ENCODE peak calls at places on chromosomes 12 and 14, in five cellular contexts. W is HFFc6, K is posterior vena cava, Z is activated T-cell treated with anti-CD3 and anti-CD28 coated beads for 1 hour, G is SK-N-SH. M is an unnamed sample.

GRCh38 chr14:70882771-70883492 is 24.3 kb upstream of the PCNX1 start:
- DNase-seq in W (peak; percentile 66), K (no peak), Z (no peak), G (no peak), M (no peak)

GRCh38 chr14:92348154-92348553 is 25.2 kb downstream of the SLC24A4 start:
- DNase-seq in W (no peak), K (no peak), Z (no peak), G (no peak), M (no peak)

GRCh38 chr14:104424406-104425072 is 155.0 kb upstream of the C14orf180 start:
- DNase-seq in W (no peak), K (no peak), Z (no peak), G (peak; percentile 88), M (no peak)

GRCh38 chr14:95211721-95212504 is 54.6 kb upstream of the DICER1 start:
- DNase-seq in W (no peak), K (no peak), Z (no peak), G (no peak), M (no peak)

GRCh38 chr14:95341564-95341963 is 21.9 kb upstream of the CLMN start:
- DNase-seq in W (no peak), K (no peak), Z (no peak), G (no peak), M (no peak)

GRCh38 chr12:132277961-132278360 is 51.4 kb downstream of the GALNT9 start:
- DNase-seq in W (no peak), K (no peak), Z (no peak), G (no peak), M (no peak)

GRCh38 chr14:47899685-47900084 is 224.3 kb upstream of the MDGA2 start:
- DNase-seq in W (no peak), K (no peak), Z (no peak), G (no peak), M (no peak)

GRCh38 chr12:25840678-25841077 is 117.8 kb upstream of the RASSF8 start:
- DNase-seq in W (no peak), K (no peak), Z (no peak), G (no peak), M (no peak)

GRCh38 chr12:81992461-81992860 is 233.3 kb upstream of the PPFIA2 start:
- DNase-seq in W (no peak), K (no peak), Z (no peak), G (peak; percentile 13), M (no peak)

GRCh38 chr14:69693145-69693544 is 73.8 kb upstream of the SRSF5 start:
- DNase-seq in W (no peak), K (peak; percentile 55), Z (no peak), G (no peak), M (no peak)

GRCh38 chr12:2023365-2023764 is 19.1 kb upstream of the DCP1B start:
- DNase-seq in W (no peak), K (no peak), Z (no peak), G (no peak), M (no peak)

GRCh38 chr14:64706552-64707193 is 2.4 kb downstream of the PLEKHG3 start:
- DNase-seq in W (no peak), K (no peak), Z (no peak), G (peak; percentile 67), M (no peak)

GRCh38 chr12:54863948-54864584 is 9.8 kb downstream of the MUCL1 start:
- DNase-seq in W (no peak), K (no peak), Z (no peak), G (no peak), M (no peak)

GRCh38 chr12:3662516-3662915 is 90.4 kb downstream of the CRACR2A start:
- DNase-seq in W (no peak), K (no peak), Z (no peak), G (no peak), M (no peak)

GRCh38 chr14:78782551-78782950 is 612.4 kb downstream of the NRXN3 start:
- DNase-seq in W (no peak), K (no peak), Z (no peak), G (no peak), M (no peak)

GRCh38 chr12:49014547-49014946 is 4.0 kb downstream of the PRKAG1 start:
- DNase-seq in W (peak; percentile 56), K (no peak), Z (no peak), G (no peak), M (no peak)

GRCh38 chr12:104790296-104791125 is 167.6 kb downstream of the SLC41A2 start:
- DNase-seq in W (no peak), K (peak; percentile 85), Z (peak; percentile 33), G (peak; percentile 50), M (peak; percentile 39)

GRCh38 chr12:127657036-127657435 is 609.9 kb upstream of the TMEM132C start:
- DNase-seq in W (peak; percentile 48), K (no peak), Z (no peak), G (no peak), M (no peak)

GRCh38 chr12:69534389-69534822 is 50.9 kb upstream of the CCT2 start:
- DNase-seq in W (peak; percentile 97), K (no peak), Z (no peak), G (no peak), M (no peak)

GRCh38 chr14:81221579-81222102 is 882 bp upstream of the GTF2A1 start:
- DNase-seq in W (no peak), K (no peak), Z (no peak), G (no peak), M (no peak)

GRCh38 chr14:81211844-81212243 is 8.9 kb downstream of the GTF2A1 start:
- DNase-seq in W (peak; percentile 30), K (no peak), Z (no peak), G (peak; percentile 22), M (peak; percentile 30)

GRCh38 chr12:13102481-13103195 is 829 bp downstream of the GSG1 start:
- DNase-seq in W (peak; percentile 39), K (no peak), Z (no peak), G (no peak), M (no peak)

GRCh38 chr14:36020120-36021029 is 156.1 kb downstream of the PTCSC3 start:
- DNase-seq in W (no peak), K (no peak), Z (no peak), G (no peak), M (no peak)

GRCh38 chr12:99804715-99805114 is 157.2 kb downstream of the GARIN6 start:
- DNase-seq in W (no peak), K (no peak), Z (no peak), G (no peak), M (no peak)

GRCh38 chr12:127928178-127928577 is 338.8 kb upstream of the TMEM132C start:
- DNase-seq in W (no peak), K (no peak), Z (no peak), G (no peak), M (no peak)

M was measured in DND-41.